ENCODE peak calls at places on chromosome 6, in five cellular contexts. One of them, this sample, is unnamed.

GRCh38 chr6:157822221-157823000 is 635 bp upstream of the SNX9 start:
- DNase-seq in left cardiac atrium: peak; percentile 37
- DNase-seq in T-cell: peak; percentile 27
- DNase-seq in activated T-helper 1 cell treated with anti-CD3 and anti-CD28 coated beads, Interleukin-12 subunit alpha, Interleukin-12 subunit beta, Interleukin-2, Interleukin-4 antibody, amounts not matched to agents 30 ng/mL and 10 ng/mL and 1 ng/mL, durations not matched to agents 14 hours and 24 hours and 36 hours: no peak
- DNase-seq in T-helper 1 cell: no peak
- DNase-seq in this sample: no peak

GRCh38 chr6:152669894-152670293 is 27.8 kb upstream of the MYCT1 start:
- DNase-seq in left cardiac atrium: no peak
- DNase-seq in T-cell: no peak
- DNase-seq in activated T-helper 1 cell treated with anti-CD3 and anti-CD28 coated beads, Interleukin-12 subunit alpha, Interleukin-12 subunit beta, Interleukin-2, Interleukin-4 antibody, amounts not matched to agents 30 ng/mL and 10 ng/mL and 1 ng/mL, durations not matched to agents 14 hours and 24 hours and 36 hours: no peak
- DNase-seq in T-helper 1 cell: no peak
- DNase-seq in this sample: no peak

GRCh38 chr6:127026247-127026646 is 92.2 kb upstream of the RSPO3 start:
- DNase-seq in left cardiac atrium: no peak
- DNase-seq in T-cell: no peak
- DNase-seq in activated T-helper 1 cell treated with anti-CD3 and anti-CD28 coated beads, Interleukin-12 subunit alpha, Interleukin-12 subunit beta, Interleukin-2, Interleukin-4 antibody, amounts not matched to agents 30 ng/mL and 10 ng/mL and 1 ng/mL, durations not matched to agents 14 hours and 24 hours and 36 hours: no peak
- DNase-seq in T-helper 1 cell: no peak
- DNase-seq in this sample: no peak

GRCh38 chr6:161374971-161375873 is 101.4 kb upstream of the AGPAT4 start:
- DNase-seq in left cardiac atrium: peak; percentile 76
- DNase-seq in T-cell: no peak
- DNase-seq in activated T-helper 1 cell treated with anti-CD3 and anti-CD28 coated beads, Interleukin-12 subunit alpha, Interleukin-12 subunit beta, Interleukin-2, Interleukin-4 antibody, amounts not matched to agents 30 ng/mL and 10 ng/mL and 1 ng/mL, durations not matched to agents 14 hours and 24 hours and 36 hours: no peak
- DNase-seq in T-helper 1 cell: no peak
- DNase-seq in this sample: no peak

GRCh38 chr6:118665011-118665410 is 13.6 kb upstream of the CEP85L start:
- DNase-seq in left cardiac atrium: no peak
- DNase-seq in T-cell: no peak
- DNase-seq in activated T-helper 1 cell treated with anti-CD3 and anti-CD28 coated beads, Interleukin-12 subunit alpha, Interleukin-12 subunit beta, Interleukin-2, Interleukin-4 antibody, amounts not matched to agents 30 ng/mL and 10 ng/mL and 1 ng/mL, durations not matched to agents 14 hours and 24 hours and 36 hours: no peak
- DNase-seq in T-helper 1 cell: no peak
- DNase-seq in this sample: no peak

GRCh38 chr6:15350386-15351083 is 104.7 kb downstream of the JARID2 start:
- DNase-seq in left cardiac atrium: no peak
- DNase-seq in T-cell: no peak
- DNase-seq in activated T-helper 1 cell treated with anti-CD3 and anti-CD28 coated beads, Interleukin-12 subunit alpha, Interleukin-12 subunit beta, Interleukin-2, Interleukin-4 antibody, amounts not matched to agents 30 ng/mL and 10 ng/mL and 1 ng/mL, durations not matched to agents 14 hours and 24 hours and 36 hours: no peak
- DNase-seq in T-helper 1 cell: no peak
- DNase-seq in this sample: no peak

GRCh38 chr6:137494281-137494966 is at the start of gene OLIG3:
- DNase-seq in left cardiac atrium: no peak
- DNase-seq in T-cell: no peak
- DNase-seq in activated T-helper 1 cell treated with anti-CD3 and anti-CD28 coated beads, Interleukin-12 subunit alpha, Interleukin-12 subunit beta, Interleukin-2, Interleukin-4 antibody, amounts not matched to agents 30 ng/mL and 10 ng/mL and 1 ng/mL, durations not matched to agents 14 hours and 24 hours and 36 hours: no peak
- DNase-seq in T-helper 1 cell: no peak
- DNase-seq in this sample: no peak

GRCh38 chr6:56652994-56653393 is 10.3 kb upstream of the DST start:
- DNase-seq in left cardiac atrium: no peak
- DNase-seq in T-cell: no peak
- DNase-seq in activated T-helper 1 cell treated with anti-CD3 and anti-CD28 coated beads, Interleukin-12 subunit alpha, Interleukin-12 subunit beta, Interleukin-2, Interleukin-4 antibody, amounts not matched to agents 30 ng/mL and 10 ng/mL and 1 ng/mL, durations not matched to agents 14 hours and 24 hours and 36 hours: no peak
- DNase-seq in T-helper 1 cell: no peak
- DNase-seq in this sample: no peak

GRCh38 chr6:106511274-106512047 is 117.8 kb downstream of the RTN4IP1 start:
- DNase-seq in left cardiac atrium: peak; percentile 25
- DNase-seq in T-cell: no peak
- DNase-seq in activated T-helper 1 cell treated with anti-CD3 and anti-CD28 coated beads, Interleukin-12 subunit alpha, Interleukin-12 subunit beta, Interleukin-2, Interleukin-4 antibody, amounts not matched to agents 30 ng/mL and 10 ng/mL and 1 ng/mL, durations not matched to agents 14 hours and 24 hours and 36 hours: no peak
- DNase-seq in T-helper 1 cell: peak; percentile 25
- DNase-seq in this sample: no peak

GRCh38 chr6:45479834-45480696 is 102.3 kb upstream of the SUPT3H start:
- DNase-seq in left cardiac atrium: no peak
- DNase-seq in T-cell: no peak
- DNase-seq in activated T-helper 1 cell treated with anti-CD3 and anti-CD28 coated beads, Interleukin-12 subunit alpha, Interleukin-12 subunit beta, Interleukin-2, Interleukin-4 antibody, amounts not matched to agents 30 ng/mL and 10 ng/mL and 1 ng/mL, durations not matched to agents 14 hours and 24 hours and 36 hours: no peak
- DNase-seq in T-helper 1 cell: no peak
- DNase-seq in this sample: peak; percentile 57

GRCh38 chr6:44725070-44725469 is 337.6 kb downstream of the CDC5L start:
- DNase-seq in left cardiac atrium: no peak
- DNase-seq in T-cell: no peak
- DNase-seq in activated T-helper 1 cell treated with anti-CD3 and anti-CD28 coated beads, Interleukin-12 subunit alpha, Interleukin-12 subunit beta, Interleukin-2, Interleukin-4 antibody, amounts not matched to agents 30 ng/mL and 10 ng/mL and 1 ng/mL, durations not matched to agents 14 hours and 24 hours and 36 hours: no peak
- DNase-seq in T-helper 1 cell: no peak
- DNase-seq in this sample: no peak

GRCh38 chr6:157059781-157060180 is 263.5 kb downstream of the TMEM242 start:
- DNase-seq in left cardiac atrium: no peak
- DNase-seq in T-cell: no peak
- DNase-seq in activated T-helper 1 cell treated with anti-CD3 and anti-CD28 coated beads, Interleukin-12 subunit alpha, Interleukin-12 subunit beta, Interleukin-2, Interleukin-4 antibody, amounts not matched to agents 30 ng/mL and 10 ng/mL and 1 ng/mL, durations not matched to agents 14 hours and 24 hours and 36 hours: no peak
- DNase-seq in T-helper 1 cell: no peak
- DNase-seq in this sample: no peak

GRCh38 chr6:140537211-140537610 is 1162.8 kb upstream of the CITED2 start:
- DNase-seq in left cardiac atrium: no peak
- DNase-seq in T-cell: no peak
- DNase-seq in activated T-helper 1 cell treated with anti-CD3 and anti-CD28 coated beads, Interleukin-12 subunit alpha, Interleukin-12 subunit beta, Interleukin-2, Interleukin-4 antibody, amounts not matched to agents 30 ng/mL and 10 ng/mL and 1 ng/mL, durations not matched to agents 14 hours and 24 hours and 36 hours: no peak
- DNase-seq in T-helper 1 cell: no peak
- DNase-seq in this sample: no peak

GRCh38 chr6:162074641-162075040 is 652.9 kb downstream of the PRKN start:
- DNase-seq in left cardiac atrium: no peak
- DNase-seq in T-cell: no peak
- DNase-seq in activated T-helper 1 cell treated with anti-CD3 and anti-CD28 coated beads, Interleukin-12 subunit alpha, Interleukin-12 subunit beta, Interleukin-2, Interleukin-4 antibody, amounts not matched to agents 30 ng/mL and 10 ng/mL and 1 ng/mL, durations not matched to agents 14 hours and 24 hours and 36 hours: no peak
- DNase-seq in T-helper 1 cell: no peak
- DNase-seq in this sample: no peak

GRCh38 chr6:14275493-14275851 is 157.9 kb downstream of the CD83 start:
- DNase-seq in left cardiac atrium: peak; percentile 37
- DNase-seq in T-cell: no peak
- DNase-seq in activated T-helper 1 cell treated with anti-CD3 and anti-CD28 coated beads, Interleukin-12 subunit alpha, Interleukin-12 subunit beta, Interleukin-2, Interleukin-4 antibody, amounts not matched to agents 30 ng/mL and 10 ng/mL and 1 ng/mL, durations not matched to agents 14 hours and 24 hours and 36 hours: no peak
- DNase-seq in T-helper 1 cell: no peak
- DNase-seq in this sample: no peak

GRCh38 chr6:41699063-41699462 is 36.3 kb downstream of the TFEB start:
- DNase-seq in left cardiac atrium: no peak
- DNase-seq in T-cell: no peak
- DNase-seq in activated T-helper 1 cell treated with anti-CD3 and anti-CD28 coated beads, Interleukin-12 subunit alpha, Interleukin-12 subunit beta, Interleukin-2, Interleukin-4 antibody, amounts not matched to agents 30 ng/mL and 10 ng/mL and 1 ng/mL, durations not matched to agents 14 hours and 24 hours and 36 hours: no peak
- DNase-seq in T-helper 1 cell: no peak
- DNase-seq in this sample: no peak

GRCh38 chr6:16787128-16787685 is 25.9 kb upstream of the ATXN1 start:
- DNase-seq in left cardiac atrium: no peak
- DNase-seq in T-cell: no peak
- DNase-seq in activated T-helper 1 cell treated with anti-CD3 and anti-CD28 coated beads, Interleukin-12 subunit alpha, Interleukin-12 subunit beta, Interleukin-2, Interleukin-4 antibody, amounts not matched to agents 30 ng/mL and 10 ng/mL and 1 ng/mL, durations not matched to agents 14 hours and 24 hours and 36 hours: no peak
- DNase-seq in T-helper 1 cell: no peak
- DNase-seq in this sample: no peak

GRCh38 chr6:163248051-163248450 is 166.5 kb upstream of the QKI start:
- DNase-seq in left cardiac atrium: no peak
- DNase-seq in T-cell: no peak
- DNase-seq in activated T-helper 1 cell treated with anti-CD3 and anti-CD28 coated beads, Interleukin-12 subunit alpha, Interleukin-12 subunit beta, Interleukin-2, Interleukin-4 antibody, amounts not matched to agents 30 ng/mL and 10 ng/mL and 1 ng/mL, durations not matched to agents 14 hours and 24 hours and 36 hours: no peak
- DNase-seq in T-helper 1 cell: no peak
- DNase-seq in this sample: no peak

GRCh38 chr6:167730441-167730840 is 96.3 kb upstream of the AFDN start:
- DNase-seq in left cardiac atrium: no peak
- DNase-seq in T-cell: no peak
- DNase-seq in activated T-helper 1 cell treated with anti-CD3 and anti-CD28 coated beads, Interleukin-12 subunit alpha, Interleukin-12 subunit beta, Interleukin-2, Interleukin-4 antibody, amounts not matched to agents 30 ng/mL and 10 ng/mL and 1 ng/mL, durations not matched to agents 14 hours and 24 hours and 36 hours: no peak
- DNase-seq in T-helper 1 cell: no peak
- DNase-seq in this sample: no peak

GRCh38 chr6:133326584-133326983 is 85.4 kb downstream of the EYA4 start:
- DNase-seq in left cardiac atrium: no peak
- DNase-seq in T-cell: no peak
- DNase-seq in activated T-helper 1 cell treated with anti-CD3 and anti-CD28 coated beads, Interleukin-12 subunit alpha, Interleukin-12 subunit beta, Interleukin-2, Interleukin-4 antibody, amounts not matched to agents 30 ng/mL and 10 ng/mL and 1 ng/mL, durations not matched to agents 14 hours and 24 hours and 36 hours: no peak
- DNase-seq in T-helper 1 cell: no peak
- DNase-seq in this sample: no peak

GRCh38 chr6:107644513-107644912 is 154.6 kb downstream of the SOBP start:
- DNase-seq in left cardiac atrium: no peak
- DNase-seq in T-cell: no peak
- DNase-seq in activated T-helper 1 cell treated with anti-CD3 and anti-CD28 coated beads, Interleukin-12 subunit alpha, Interleukin-12 subunit beta, Interleukin-2, Interleukin-4 antibody, amounts not matched to agents 30 ng/mL and 10 ng/mL and 1 ng/mL, durations not matched to agents 14 hours and 24 hours and 36 hours: no peak
- DNase-seq in T-helper 1 cell: no peak
- DNase-seq in this sample: no peak

GRCh38 chr6:134702279-134702678 is 247.6 kb downstream of the ALDH8A1 start:
- DNase-seq in left cardiac atrium: no peak
- DNase-seq in T-cell: no peak
- DNase-seq in activated T-helper 1 cell treated with anti-CD3 and anti-CD28 coated beads, Interleukin-12 subunit alpha, Interleukin-12 subunit beta, Interleukin-2, Interleukin-4 antibody, amounts not matched to agents 30 ng/mL and 10 ng/mL and 1 ng/mL, durations not matched to agents 14 hours and 24 hours and 36 hours: no peak
- DNase-seq in T-helper 1 cell: no peak
- DNase-seq in this sample: no peak

GRCh38 chr6:127030111-127030510 is 88.4 kb upstream of the RSPO3 start:
- DNase-seq in left cardiac atrium: no peak
- DNase-seq in T-cell: no peak
- DNase-seq in activated T-helper 1 cell treated with anti-CD3 and anti-CD28 coated beads, Interleukin-12 subunit alpha, Interleukin-12 subunit beta, Interleukin-2, Interleukin-4 antibody, amounts not matched to agents 30 ng/mL and 10 ng/mL and 1 ng/mL, durations not matched to agents 14 hours and 24 hours and 36 hours: no peak
- DNase-seq in T-helper 1 cell: no peak
- DNase-seq in this sample: no peak

GRCh38 chr6:43428112-43428570 is 800 bp downstream of the ABCC10 start:
- DNase-seq in left cardiac atrium: no peak
- DNase-seq in T-cell: no peak
- DNase-seq in activated T-helper 1 cell treated with anti-CD3 and anti-CD28 coated beads, Interleukin-12 subunit alpha, Interleukin-12 subunit beta, Interleukin-2, Interleukin-4 antibody, amounts not matched to agents 30 ng/mL and 10 ng/mL and 1 ng/mL, durations not matched to agents 14 hours and 24 hours and 36 hours: no peak
- DNase-seq in T-helper 1 cell: no peak
- DNase-seq in this sample: no peak

GRCh38 chr6:151021878-151022277 is 156.4 kb downstream of the MTHFD1L start:
- DNase-seq in left cardiac atrium: no peak
- DNase-seq in T-cell: no peak
- DNase-seq in activated T-helper 1 cell treated with anti-CD3 and anti-CD28 coated beads, Interleukin-12 subunit alpha, Interleukin-12 subunit beta, Interleukin-2, Interleukin-4 antibody, amounts not matched to agents 30 ng/mL and 10 ng/mL and 1 ng/mL, durations not matched to agents 14 hours and 24 hours and 36 hours: no peak
- DNase-seq in T-helper 1 cell: no peak
- DNase-seq in this sample: peak; percentile 73

GRCh38 chr6:20708367-20709124 is 174.3 kb downstream of the CDKAL1 start:
- DNase-seq in left cardiac atrium: no peak
- DNase-seq in T-cell: no peak
- DNase-seq in activated T-helper 1 cell treated with anti-CD3 and anti-CD28 coated beads, Interleukin-12 subunit alpha, Interleukin-12 subunit beta, Interleukin-2, Interleukin-4 antibody, amounts not matched to agents 30 ng/mL and 10 ng/mL and 1 ng/mL, durations not matched to agents 14 hours and 24 hours and 36 hours: no peak
- DNase-seq in T-helper 1 cell: no peak
- DNase-seq in this sample: no peak

GRCh38 chr6:133899556-133899955 is 10.6 kb downstream of the TCF21 start:
- DNase-seq in left cardiac atrium: no peak
- DNase-seq in T-cell: no peak
- DNase-seq in activated T-helper 1 cell treated with anti-CD3 and anti-CD28 coated beads, Interleukin-12 subunit alpha, Interleukin-12 subunit beta, Interleukin-2, Interleukin-4 antibody, amounts not matched to agents 30 ng/mL and 10 ng/mL and 1 ng/mL, durations not matched to agents 14 hours and 24 hours and 36 hours: no peak
- DNase-seq in T-helper 1 cell: no peak
- DNase-seq in this sample: no peak

GRCh38 chr6:152330984-152331383 is 306.2 kb downstream of the SYNE1 start:
- DNase-seq in left cardiac atrium: no peak
- DNase-seq in T-cell: no peak
- DNase-seq in activated T-helper 1 cell treated with anti-CD3 and anti-CD28 coated beads, Interleukin-12 subunit alpha, Interleukin-12 subunit beta, Interleukin-2, Interleukin-4 antibody, amounts not matched to agents 30 ng/mL and 10 ng/mL and 1 ng/mL, durations not matched to agents 14 hours and 24 hours and 36 hours: no peak
- DNase-seq in T-helper 1 cell: no peak
- DNase-seq in this sample: no peak

GRCh38 chr6:148109732-148110131 is 232.9 kb upstream of the SASH1 start:
- DNase-seq in left cardiac atrium: no peak
- DNase-seq in T-cell: no peak
- DNase-seq in activated T-helper 1 cell treated with anti-CD3 and anti-CD28 coated beads, Interleukin-12 subunit alpha, Interleukin-12 subunit beta, Interleukin-2, Interleukin-4 antibody, amounts not matched to agents 30 ng/mL and 10 ng/mL and 1 ng/mL, durations not matched to agents 14 hours and 24 hours and 36 hours: no peak
- DNase-seq in T-helper 1 cell: no peak
- DNase-seq in this sample: no peak

GRCh38 chr6:149990672-149991402 is 27.1 kb downstream of the ULBP1 start:
- DNase-seq in left cardiac atrium: no peak
- DNase-seq in T-cell: no peak
- DNase-seq in activated T-helper 1 cell treated with anti-CD3 and anti-CD28 coated beads, Interleukin-12 subunit alpha, Interleukin-12 subunit beta, Interleukin-2, Interleukin-4 antibody, amounts not matched to agents 30 ng/mL and 10 ng/mL and 1 ng/mL, durations not matched to agents 14 hours and 24 hours and 36 hours: no peak
- DNase-seq in T-helper 1 cell: no peak
- DNase-seq in this sample: no peak